ENCODE peak calls at places on chromosomes 7 and 10, in seven cellular contexts. U is naive thymus-derived CD4-positive, alpha-beta T cell; V is right atrium auricular region; D is cardiac muscle cell; R is sigmoid colon; I is CD4-positive, alpha-beta T cell; N is adrenal gland. K is an unnamed sample.

GRCh38 chr10:94403034-94403822 is 887 bp downstream of the TBC1D12 start:
- DNase-seq in U (peak; percentile 17), V (peak; percentile 68), D (peak; percentile 76), R (peak; percentile 80), I (no peak), N (peak; percentile 66), K (no peak)

GRCh38 chr10:125057158-125058001 is 103.0 kb downstream of the CTBP2 start:
- DNase-seq in U (no peak), V (peak; percentile 86), D (peak; percentile 64), R (peak; percentile 96), I (no peak), N (peak; percentile 49), K (peak; percentile 87)

GRCh38 chr7:140674899-140675701 is 2.4 kb downstream of the ADCK2 start:
- DNase-seq in U (no peak), V (no peak), D (peak; percentile 60), R (peak; percentile 68), I (no peak), N (peak; percentile 86), K (peak; percentile 52)

GRCh38 chr10:24920907-24921881 is 31.2 kb downstream of the PRTFDC1 start:
- DNase-seq in U (no peak), V (peak; percentile 87), D (no peak), R (no peak), I (no peak), N (peak; percentile 92), K (peak; percentile 30)

GRCh38 chr10:124949543-124949942 is 7.6 kb downstream of the ZRANB1 start:
- DNase-seq in U (no peak), V (no peak), D (no peak), R (no peak), I (no peak), N (no peak), K (no peak)

GRCh38 chr10:13136651-13137050 is 24.7 kb upstream of the MCM10 start:
- DNase-seq in U (no peak), V (no peak), D (no peak), R (no peak), I (no peak), N (no peak), K (no peak)

GRCh38 chr10:35289198-35289597 is 47.1 kb upstream of the CCNY start:
- DNase-seq in U (no peak), V (no peak), D (no peak), R (no peak), I (no peak), N (no peak), K (no peak)

GRCh38 chr7:75842836-75843446 is 29.3 kb upstream of the CCL24 start:
- DNase-seq in U (no peak), V (no peak), D (no peak), R (no peak), I (no peak), N (peak; percentile 47), K (no peak)

GRCh38 chr7:86846494-86847190 is 202.9 kb downstream of the GRM3 start:
- DNase-seq in U (no peak), V (no peak), D (no peak), R (no peak), I (no peak), N (no peak), K (no peak)

GRCh38 chr10:24652381-24652957 is 71.2 kb downstream of the ARHGAP21 start:
- DNase-seq in U (no peak), V (no peak), D (no peak), R (no peak), I (no peak), N (no peak), K (no peak)

GRCh38 chr10:52007091-52007490 is 307.0 kb upstream of the DKK1 start:
- DNase-seq in U (no peak), V (no peak), D (no peak), R (no peak), I (no peak), N (no peak), K (no peak)

GRCh38 chr10:47154762-47155161 is 145.2 kb upstream of the GDF10 start:
- DNase-seq in U (no peak), V (no peak), D (no peak), R (no peak), I (no peak), N (no peak), K (no peak)

GRCh38 chr10:96073722-96074121 is 30.3 kb downstream of the CCNJ start:
- DNase-seq in U (no peak), V (no peak), D (no peak), R (no peak), I (no peak), N (no peak), K (no peak)

GRCh38 chr10:3484306-3485187 is 300.5 kb downstream of the KLF6 start:
- DNase-seq in U (no peak), V (no peak), D (peak; percentile 18), R (no peak), I (no peak), N (no peak), K (no peak)

GRCh38 chr10:84826704-84827103 is 498.3 kb downstream of the CCSER2 start:
- DNase-seq in U (no peak), V (no peak), D (no peak), R (no peak), I (no peak), N (no peak), K (no peak)
- H3K27ac ChIP-seq in U (no peak overlapping the region), V (no peak overlapping the region), D (no peak overlapping the region), R (no peak overlapping the region), I (no peak overlapping the region), N (no peak overlapping the region), K (no peak overlapping the region)

DNA sequence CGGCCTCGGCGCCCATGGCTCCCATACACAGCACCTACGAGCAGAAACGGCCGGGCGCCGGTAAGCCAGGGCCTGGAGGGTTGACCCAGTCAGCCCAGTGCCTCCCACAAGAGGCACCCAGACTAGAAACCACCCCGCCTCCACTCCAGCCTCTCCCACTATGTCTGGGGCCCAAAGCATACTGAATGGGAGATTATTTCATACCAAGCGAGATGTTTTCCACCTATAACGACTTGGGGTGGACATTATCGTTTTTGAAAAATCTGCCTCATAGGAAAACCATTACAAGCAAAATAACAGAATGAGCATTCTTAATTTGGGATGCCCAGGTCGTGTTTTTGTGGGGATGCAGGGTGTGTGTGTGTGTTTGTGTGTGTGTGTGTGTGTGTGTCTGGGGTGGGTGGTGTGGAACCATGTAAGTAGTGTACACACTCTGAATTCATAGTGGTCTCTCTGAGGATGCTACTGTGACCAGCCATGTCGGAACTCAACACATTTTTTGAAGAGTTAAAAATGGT is 1.6 kb downstream of the HOXA6 start:
- DNase-seq in U (no peak), V (no peak), D (no peak), R (no peak), I (no peak), N (no peak), K (no peak)
- H3K27ac ChIP-seq in U (no peak overlapping the region), V (no peak overlapping the region), D (no peak overlapping the region), R (peak overlapping the region; percentile 95), I (no peak overlapping the region), N (peak overlapping the region; percentile 99), K (no peak overlapping the region)

GRCh38 chr7:137937202-137937560 is 64.7 kb downstream of the CREB3L2 start:
- DNase-seq in U (no peak), V (no peak), D (peak; percentile 31), R (no peak), I (no peak), N (peak; percentile 54), K (no peak)

GRCh38 chr7:137934176-137934826 is 67.6 kb downstream of the CREB3L2 start:
- DNase-seq in U (no peak), V (no peak), D (no peak), R (no peak), I (no peak), N (no peak), K (no peak)

GRCh38 chr7:137935849-137936508 is 65.9 kb downstream of the CREB3L2 start:
- DNase-seq in U (no peak), V (no peak), D (no peak), R (no peak), I (no peak), N (peak; percentile 31), K (no peak)

GRCh38 chr7:137934941-137935848 is 66.7 kb downstream of the CREB3L2 start:
- DNase-seq in U (no peak), V (no peak), D (no peak), R (no peak), I (no peak), N (no peak), K (no peak)

DNA sequence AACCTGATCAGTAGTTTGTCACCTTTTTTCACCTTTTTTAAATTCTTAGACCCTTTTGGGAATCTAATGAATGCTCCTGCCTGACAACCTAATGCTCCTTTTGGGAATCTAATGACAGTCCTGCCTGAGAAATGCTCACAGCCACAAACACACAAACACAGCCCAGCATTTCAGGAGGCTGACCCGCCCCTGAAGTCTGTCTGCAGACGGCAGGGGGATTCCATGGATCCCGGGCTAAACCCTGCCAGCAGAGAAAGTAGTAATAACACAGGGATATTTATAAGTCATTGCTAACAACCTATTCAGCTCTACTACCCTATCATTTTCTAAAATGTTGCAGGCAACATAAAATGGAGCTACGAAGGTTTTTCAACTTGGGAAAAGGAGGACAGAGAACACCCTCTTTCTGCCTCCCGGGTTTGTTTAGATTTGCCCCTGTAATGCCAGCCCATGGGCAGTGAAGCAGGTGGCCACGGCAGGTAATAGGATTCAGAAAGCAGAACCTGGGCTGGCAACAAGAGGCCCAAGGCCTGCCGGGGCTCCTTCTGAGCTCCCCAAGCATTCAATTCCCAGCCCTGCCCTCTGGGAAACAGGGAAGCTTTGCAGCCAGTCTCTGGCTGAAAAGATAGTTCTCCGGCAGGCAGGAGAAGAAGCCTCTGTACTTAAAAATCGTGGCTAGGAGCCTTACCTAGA is 65.2 kb downstream of the CREB3L2 start:
- DNase-seq in U (no peak), V (no peak), D (no peak), R (no peak), I (no peak), N (no peak), K (no peak)
- H3K27ac ChIP-seq in U (peak overlapping the region; percentile 70), V (peak overlapping the region; percentile 52), D (peak overlapping the region; percentile 72), R (peak overlapping the region; percentile 62), I (no peak overlapping the region), N (peak overlapping the region; percentile 80), K (no peak overlapping the region)

GRCh38 chr10:63268139-63268797 is 135.1 kb downstream of the NRBF2 start:
- DNase-seq in U (no peak), V (no peak), D (peak; percentile 27), R (no peak), I (no peak), N (no peak), K (no peak)

GRCh38 chr10:63267414-63268138 is 134.4 kb downstream of the NRBF2 start:
- DNase-seq in U (no peak), V (no peak), D (peak; percentile 65), R (no peak), I (no peak), N (peak; percentile 38), K (no peak)

GRCh38 chr10:63266337-63267327 is 133.5 kb downstream of the NRBF2 start:
- DNase-seq in U (no peak), V (no peak), D (no peak), R (no peak), I (no peak), N (no peak), K (no peak)

GRCh38 chr10:63264852-63265617 is 131.9 kb downstream of the NRBF2 start:
- DNase-seq in U (no peak), V (no peak), D (peak; percentile 56), R (no peak), I (no peak), N (peak; percentile 25), K (peak; percentile 21)

DNA sequence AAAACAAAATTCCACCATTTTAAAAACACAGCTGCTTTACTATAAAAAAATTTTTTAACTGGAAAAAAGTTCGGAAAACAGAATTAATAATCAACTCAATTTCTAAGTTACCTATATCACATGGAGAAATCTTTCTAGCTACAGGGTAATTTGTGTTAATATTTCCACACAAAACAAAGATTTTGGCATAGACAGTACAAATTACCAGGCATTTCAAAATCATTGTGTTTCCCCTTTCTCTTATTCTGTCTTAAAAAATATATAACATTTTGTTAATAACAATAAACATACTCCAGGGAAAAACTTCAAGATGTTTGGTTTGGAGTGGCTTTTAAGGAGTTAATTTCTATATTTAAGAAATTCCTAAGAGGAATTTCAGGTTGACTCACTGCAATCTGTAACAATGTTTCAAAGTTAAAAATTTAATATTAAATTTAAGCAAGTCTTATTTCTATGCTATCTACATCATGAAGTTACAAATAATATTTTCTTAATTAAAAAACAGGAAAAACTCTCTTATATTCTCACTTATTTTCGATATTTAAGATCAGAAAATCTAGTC is 132.6 kb downstream of the NRBF2 start:
- DNase-seq in U (no peak), V (no peak), D (no peak), R (no peak), I (no peak), N (no peak), K (no peak)
- H3K27ac ChIP-seq in U (peak overlapping the region; percentile 91), V (peak overlapping the region; percentile 90), D (peak overlapping the region; percentile 99), R (peak overlapping the region; percentile 83), I (peak overlapping the region; percentile 50), N (peak overlapping the region; percentile 27), K (peak overlapping the region; percentile 27)